ENCODE peak calls at places on chromosomes 4 and X, in six cellular contexts. Y, L, C, K, O and D are unnamed samples.
A peak's percentile ranks its signal among the peaks of the same experiment; 100 is the strongest.

GRCh38 chr4:118076958-118077766 is 42.9 kb downstream of the NDST3 start:
- DNase-seq in Y (no peak), L (peak; percentile 69), C (peak; percentile 34), K (no peak), O (peak; percentile 30), D (peak; percentile 5)

GRCh38 chr4:8559524-8560264 is 20.5 kb upstream of the GPR78 start:
- DNase-seq in Y (no peak), L (no peak), C (no peak), K (no peak), O (no peak), D (peak; percentile 47)

GRCh38 chr4:90328558-90328957 is 201.4 kb downstream of the CCSER1 start:
- DNase-seq in Y (peak; percentile 8), L (no peak), C (peak; percentile 4), K (no peak), O (peak; percentile 26), D (no peak)

GRCh38 chr4:154049457-154050181 is 260.7 kb upstream of the SFRP2 start:
- DNase-seq in Y (no peak), L (peak; percentile 77), C (no peak), K (peak; percentile 17), O (peak; percentile 56), D (peak; percentile 48)

GRCh38 chr4:116217781-116218180 is 867.6 kb downstream of the TRAM1L1 start:
- DNase-seq in Y (no peak), L (no peak), C (no peak), K (no peak), O (no peak), D (no peak)

GRCh38 chr4:84499065-84499982 is at the start of gene NKX6-1:
- DNase-seq in Y (peak; percentile 88), L (peak; percentile 95), C (peak; percentile 53), K (peak; percentile 84), O (peak; percentile 56), D (peak; percentile 55)

GRCh38 chr4:139214039-139214534 is 37.1 kb upstream of the ELF2 start:
- DNase-seq in Y (no peak), L (peak; percentile 81), C (no peak), K (peak; percentile 50), O (peak; percentile 14), D (no peak)

GRCh38 chr4:119746951-119747350 is 118.3 kb upstream of the PDE5A start:
- DNase-seq in Y (no peak), L (no peak), C (peak; percentile 53), K (no peak), O (no peak), D (no peak)

GRCh38 chr4:8133897-8134542 is 24.6 kb downstream of the ABLIM2 start:
- DNase-seq in Y (no peak), L (peak; percentile 63), C (no peak), K (no peak), O (no peak), D (no peak)

GRCh38 chr4:23945521-23946017 is 55.7 kb upstream of the PPARGC1A start:
- DNase-seq in Y (no peak), L (no peak), C (peak; percentile 86), K (no peak), O (peak; percentile 90), D (peak; percentile 80)

GRCh38 chr4:40003986-40004385 is 26.3 kb upstream of the PDS5A start:
- DNase-seq in Y (no peak), L (no peak), C (peak; percentile 88), K (no peak), O (peak; percentile 48), D (no peak)

GRCh38 chr4:99645036-99645435 is 12.6 kb downstream of the C4orf54 start:
- DNase-seq in Y (peak; percentile 32), L (no peak), C (no peak), K (peak; percentile 47), O (no peak), D (no peak)

GRCh38 chrX:39372126-39372525 is 570.9 kb downstream of the MID1IP1 start:
- DNase-seq in Y (no peak), L (no peak), C (no peak), K (no peak), O (no peak), D (no peak)

GRCh38 chrX:109536439-109537323 is at the start of gene NXT2:
- DNase-seq in Y (peak; percentile 84), L (peak; percentile 93), C (peak; percentile 90), K (peak; percentile 69), O (peak; percentile 95), D (peak; percentile 80)

GRCh38 chr4:165060938-165061337 is 7.3 kb downstream of the TRIM75 start:
- DNase-seq in Y (no peak), L (no peak), C (no peak), K (no peak), O (peak; percentile 1), D (peak; percentile 9)

GRCh38 chr4:121256346-121256745 is 92.2 kb upstream of the TNIP3 start:
- DNase-seq in Y (no peak), L (no peak), C (peak; percentile 80), K (no peak), O (peak; percentile 82), D (no peak)

GRCh38 chr4:40227284-40227683 is 30.5 kb downstream of the RHOH start:
- DNase-seq in Y (no peak), L (no peak), C (no peak), K (no peak), O (no peak), D (no peak)

GRCh38 chr4:98565646-98566403 is 92.6 kb downstream of the TSPAN5 start:
- DNase-seq in Y (no peak), L (no peak), C (no peak), K (no peak), O (no peak), D (no peak)

GRCh38 chrX:120144178-120144844 is 14.1 kb upstream of the RHOXF2 start:
- DNase-seq in Y (no peak), L (peak; percentile 61), C (no peak), K (no peak), O (peak; percentile 3), D (no peak)

GRCh38 chr4:64503416-64503815 is 94.2 kb upstream of the TECRL start:
- DNase-seq in Y (no peak), L (no peak), C (no peak), K (no peak), O (no peak), D (no peak)

GRCh38 chr4:178205826-178206225 is 763.6 kb upstream of the AGA start:
- DNase-seq in Y (no peak), L (no peak), C (peak; percentile 2), K (no peak), O (no peak), D (peak; percentile 52)

GRCh38 chr4:147085796-147086195 is 140.1 kb upstream of the TTC29 start:
- DNase-seq in Y (no peak), L (no peak), C (no peak), K (no peak), O (no peak), D (peak; percentile 91)

GRCh38 chrX:47191806-47192401 is 1.7 kb upstream of the UBA1 start:
- DNase-seq in Y (no peak), L (no peak), C (no peak), K (no peak), O (no peak), D (no peak)

GRCh38 chr4:19014594-19014993 is 993.0 kb upstream of the LCORL start:
- DNase-seq in Y (no peak), L (no peak), C (no peak), K (no peak), O (no peak), D (no peak)

GRCh38 chr4:19010766-19011165 is 989.2 kb upstream of the LCORL start:
- DNase-seq in Y (no peak), L (no peak), C (no peak), K (peak; percentile 7), O (no peak), D (no peak)

GRCh38 chr4:19005211-19005610 is 983.7 kb upstream of the LCORL start:
- DNase-seq in Y (no peak), L (no peak), C (peak; percentile 41), K (peak; percentile 9), O (peak; percentile 39), D (peak; percentile 27)

DNA sequence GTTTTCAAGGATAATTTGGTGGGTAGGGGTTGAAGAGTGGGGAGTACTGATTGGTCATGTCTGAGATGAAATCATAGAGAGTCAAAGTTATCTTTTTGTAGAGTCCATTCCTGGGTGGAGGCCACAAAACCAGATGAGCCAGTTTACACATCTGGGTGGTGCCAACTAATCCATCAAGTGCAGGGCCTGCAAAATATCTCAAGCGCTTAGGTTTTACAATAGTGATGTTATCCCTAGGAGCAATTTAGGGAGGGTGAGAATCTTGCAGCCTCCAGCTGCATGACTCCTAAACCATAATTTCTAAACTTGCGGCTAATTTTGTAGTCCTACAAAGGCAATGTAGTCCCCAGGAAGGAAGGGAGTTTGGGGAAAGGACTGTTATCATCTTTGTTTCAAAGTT is 988.3 kb upstream of the LCORL start:
- DNase-seq in Y (no peak), L (no peak), C (no peak), K (no peak), O (no peak), D (no peak)
- H2BK120ac ChIP-seq in Y (no peak overlapping the region), L (no peak overlapping the region), C (no peak overlapping the region), K (no peak overlapping the region), O (no peak overlapping the region), D (no peak overlapping the region)

GRCh38 chr4:96186593-96186992 is 346.7 kb downstream of the PDHA2 start:
- DNase-seq in Y (no peak), L (no peak), C (no peak), K (no peak), O (no peak), D (no peak)
- H3K23ac ChIP-seq in Y (no peak overlapping the region), L (no peak overlapping the region), C (no peak overlapping the region), K (no peak overlapping the region), O (no peak overlapping the region), D (no peak overlapping the region)

DNA sequence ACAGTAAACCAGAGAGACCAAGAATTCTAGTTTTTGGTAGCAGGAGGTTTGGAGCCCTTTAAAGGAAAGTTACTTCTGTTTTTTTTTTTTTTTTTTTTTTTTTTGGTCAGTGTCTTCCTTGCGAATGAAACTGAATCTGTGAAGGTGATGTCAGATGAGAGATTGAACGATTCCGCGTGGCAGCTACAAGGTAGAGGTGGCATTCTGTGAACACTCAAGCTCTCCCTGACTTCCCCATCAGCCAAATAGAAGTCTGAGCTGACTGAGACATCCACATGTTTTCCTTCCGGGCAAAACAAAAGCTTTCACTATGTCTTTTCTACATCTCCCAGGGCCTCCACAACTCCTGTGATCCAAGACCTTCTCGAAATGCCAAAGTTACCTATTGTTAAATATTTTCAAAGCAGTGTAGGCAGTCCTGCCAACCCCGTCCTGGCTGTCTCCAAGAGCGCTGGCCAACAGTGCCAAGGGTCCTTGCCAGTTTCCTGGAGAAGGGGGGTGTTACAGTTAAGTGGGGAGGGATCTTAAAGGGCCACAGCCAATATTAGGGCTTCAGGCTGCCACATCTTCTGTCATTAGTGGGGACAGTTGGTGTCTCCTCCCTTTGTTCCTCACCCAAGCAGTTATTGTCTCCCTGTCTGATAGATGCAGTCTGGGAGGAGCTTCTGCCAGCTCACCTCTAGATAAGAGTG is 102.9 kb upstream of the SLC34A2 start:
- DNase-seq in Y (no peak), L (no peak), C (no peak), K (no peak), O (no peak), D (no peak)
- H4K91ac ChIP-seq in Y (no peak overlapping the region), L (no peak overlapping the region), C (no peak overlapping the region), K (no peak overlapping the region), O (no peak overlapping the region), D (no peak overlapping the region)

DNA sequence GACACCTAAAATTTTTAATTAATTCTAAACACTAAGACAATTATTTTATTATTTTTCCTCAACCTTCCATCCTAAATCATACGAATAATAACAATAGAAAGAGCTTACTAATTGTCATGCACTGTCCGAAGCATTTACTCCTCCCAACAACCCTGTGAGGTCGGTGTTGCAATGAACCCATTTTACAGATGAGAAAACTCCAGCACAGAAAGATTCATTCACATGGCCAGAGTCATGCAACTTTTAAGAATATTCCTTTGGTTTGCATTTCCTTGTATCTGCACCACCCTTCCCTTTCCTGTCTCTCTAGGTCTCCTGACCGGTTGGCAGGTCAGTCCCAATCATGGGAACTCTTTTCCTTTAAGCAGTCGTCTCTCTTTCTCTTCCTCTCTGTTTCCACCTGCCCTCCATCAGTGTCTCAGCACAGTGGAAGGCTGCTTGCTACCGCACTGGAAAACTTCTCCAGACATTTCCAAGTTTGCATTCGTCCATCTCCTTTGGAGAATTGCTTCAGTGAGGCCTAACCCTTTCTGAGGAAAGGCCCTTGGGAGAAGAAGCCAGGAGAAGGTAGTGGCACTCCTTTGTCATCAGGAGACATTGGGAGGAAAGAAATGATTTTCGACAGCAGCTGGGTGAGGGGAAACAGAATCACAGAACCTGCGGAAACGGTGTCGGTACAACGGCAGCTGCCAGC is 1.9 kb upstream of the TMSB4X start:
- DNase-seq in Y (no peak), L (no peak), C (no peak), K (no peak), O (no peak), D (no peak)
- H2BK120ac ChIP-seq in Y (no peak overlapping the region), L (no peak overlapping the region), C (peak overlapping the region; percentile 38), K (no peak overlapping the region), O (peak overlapping the region; percentile 49), D (no peak overlapping the region)